ENCODE peak calls at places on chromosome 9, in seven cellular contexts. One of them, this sample, is unnamed.

GRCh38 chr9:134049236-134049635 is 18.6 kb downstream of the BRD3 start:
- DNase-seq in CD4-positive, alpha-beta T cell: no peak
- DNase-seq in H9: no peak
- DNase-seq in lower lobe of right lung: no peak
- DNase-seq in Peyer's patch: no peak
- DNase-seq in cardiac muscle cell: no peak
- DNase-seq in left ventricle myocardium inferior: peak
- DNase-seq in this sample: no peak

GRCh38 chr9:27003406-27004147 is 1.9 kb downstream of the LRRC19 start:
- DNase-seq in CD4-positive, alpha-beta T cell: no peak
- DNase-seq in H9: no peak
- DNase-seq in lower lobe of right lung: no peak
- DNase-seq in Peyer's patch: no peak
- DNase-seq in cardiac muscle cell: no peak
- DNase-seq in left ventricle myocardium inferior: no peak
- DNase-seq in this sample: no peak

GRCh38 chr9:108002296-108003056 is 512.9 kb upstream of the KLF4 start:
- DNase-seq in CD4-positive, alpha-beta T cell: no peak
- DNase-seq in H9: no peak
- DNase-seq in lower lobe of right lung: no peak
- DNase-seq in Peyer's patch: no peak
- DNase-seq in cardiac muscle cell: peak
- DNase-seq in left ventricle myocardium inferior: no peak
- DNase-seq in this sample: no peak

GRCh38 chr9:5622019-5622418 is 6.9 kb upstream of the RIC1 start:
- DNase-seq in CD4-positive, alpha-beta T cell: no peak
- DNase-seq in H9: no peak
- DNase-seq in lower lobe of right lung: no peak
- DNase-seq in Peyer's patch: no peak
- DNase-seq in cardiac muscle cell: peak
- DNase-seq in left ventricle myocardium inferior: no peak
- DNase-seq in this sample: no peak

GRCh38 chr9:137190315-137190853 is 1.9 kb downstream of the SSNA1 start:
- DNase-seq in CD4-positive, alpha-beta T cell: no peak
- DNase-seq in H9: no peak
- DNase-seq in lower lobe of right lung: no peak
- DNase-seq in Peyer's patch: no peak
- DNase-seq in cardiac muscle cell: no peak
- DNase-seq in left ventricle myocardium inferior: no peak
- DNase-seq in this sample: no peak

GRCh38 chr9:136983167-136983566 is 374 bp downstream of the LCNL1 start:
- DNase-seq in CD4-positive, alpha-beta T cell: no peak
- DNase-seq in H9: no peak
- DNase-seq in lower lobe of right lung: no peak
- DNase-seq in Peyer's patch: no peak
- DNase-seq in cardiac muscle cell: no peak
- DNase-seq in left ventricle myocardium inferior: no peak
- DNase-seq in this sample: no peak

GRCh38 chr9:128243486-128244415 is 32.1 kb downstream of the GOLGA2 start:
- DNase-seq in CD4-positive, alpha-beta T cell: no peak
- DNase-seq in H9: no peak
- DNase-seq in lower lobe of right lung: no peak
- DNase-seq in Peyer's patch: no peak
- DNase-seq in cardiac muscle cell: peak
- DNase-seq in left ventricle myocardium inferior: peak
- DNase-seq in this sample: no peak

GRCh38 chr9:27711241-27711640 is 138.0 kb upstream of the C9orf72 start:
- DNase-seq in CD4-positive, alpha-beta T cell: no peak
- DNase-seq in H9: no peak
- DNase-seq in lower lobe of right lung: no peak
- DNase-seq in Peyer's patch: no peak
- DNase-seq in cardiac muscle cell: no peak
- DNase-seq in left ventricle myocardium inferior: no peak
- DNase-seq in this sample: no peak

GRCh38 chr9:105328872-105329728 is 84.6 kb downstream of the SLC44A1 start:
- DNase-seq in CD4-positive, alpha-beta T cell: no peak
- DNase-seq in H9: no peak
- DNase-seq in lower lobe of right lung: no peak
- DNase-seq in Peyer's patch: no peak
- DNase-seq in cardiac muscle cell: peak
- DNase-seq in left ventricle myocardium inferior: no peak
- DNase-seq in this sample: no peak

GRCh38 chr9:85157763-85158162 is 488.2 kb downstream of the NTRK2 start:
- DNase-seq in CD4-positive, alpha-beta T cell: no peak
- DNase-seq in H9: no peak
- DNase-seq in lower lobe of right lung: no peak
- DNase-seq in Peyer's patch: no peak
- DNase-seq in cardiac muscle cell: no peak
- DNase-seq in left ventricle myocardium inferior: no peak
- DNase-seq in this sample: no peak

GRCh38 chr9:113403651-113404050 is 2.6 kb upstream of the ALAD start:
- DNase-seq in CD4-positive, alpha-beta T cell: no peak
- DNase-seq in H9: no peak
- DNase-seq in lower lobe of right lung: no peak
- DNase-seq in Peyer's patch: no peak
- DNase-seq in cardiac muscle cell: peak
- DNase-seq in left ventricle myocardium inferior: no peak
- DNase-seq in this sample: no peak

GRCh38 chr9:104286792-104287191 is 192.7 kb downstream of the SMC2 start:
- DNase-seq in CD4-positive, alpha-beta T cell: no peak
- DNase-seq in H9: no peak
- DNase-seq in lower lobe of right lung: no peak
- DNase-seq in Peyer's patch: no peak
- DNase-seq in cardiac muscle cell: peak
- DNase-seq in left ventricle myocardium inferior: no peak
- DNase-seq in this sample: no peak

GRCh38 chr9:87670572-87671264 is 55.2 kb upstream of the CTSL start:
- DNase-seq in CD4-positive, alpha-beta T cell: no peak
- DNase-seq in H9: peak
- DNase-seq in lower lobe of right lung: no peak
- DNase-seq in Peyer's patch: no peak
- DNase-seq in cardiac muscle cell: no peak
- DNase-seq in left ventricle myocardium inferior: no peak
- DNase-seq in this sample: no peak

GRCh38 chr9:121954477-121955175 is 138.5 kb downstream of the TTLL11 start:
- DNase-seq in CD4-positive, alpha-beta T cell: no peak
- DNase-seq in H9: no peak
- DNase-seq in lower lobe of right lung: no peak
- DNase-seq in Peyer's patch: no peak
- DNase-seq in cardiac muscle cell: peak
- DNase-seq in left ventricle myocardium inferior: peak
- DNase-seq in this sample: no peak

GRCh38 chr9:13445123-13445522 is 165.6 kb upstream of the MPDZ start:
- DNase-seq in CD4-positive, alpha-beta T cell: no peak
- DNase-seq in H9: no peak
- DNase-seq in lower lobe of right lung: no peak
- DNase-seq in Peyer's patch: no peak
- DNase-seq in cardiac muscle cell: peak
- DNase-seq in left ventricle myocardium inferior: no peak
- DNase-seq in this sample: no peak

GRCh38 chr9:105425817-105426433 is 21.9 kb upstream of the FSD1L start:
- DNase-seq in CD4-positive, alpha-beta T cell: no peak
- DNase-seq in H9: no peak
- DNase-seq in lower lobe of right lung: no peak
- DNase-seq in Peyer's patch: no peak
- DNase-seq in cardiac muscle cell: peak
- DNase-seq in left ventricle myocardium inferior: no peak
- DNase-seq in this sample: no peak

GRCh38 chr9:74044844-74045243 is 452.3 kb upstream of the RORB start:
- DNase-seq in CD4-positive, alpha-beta T cell: no peak
- DNase-seq in H9: no peak
- DNase-seq in lower lobe of right lung: no peak
- DNase-seq in Peyer's patch: no peak
- DNase-seq in cardiac muscle cell: no peak
- DNase-seq in left ventricle myocardium inferior: no peak
- DNase-seq in this sample: no peak

GRCh38 chr9:127777368-127777960 is 1.0 kb downstream of the SH2D3C start:
- DNase-seq in CD4-positive, alpha-beta T cell: no peak
- DNase-seq in H9: no peak
- DNase-seq in lower lobe of right lung: no peak
- DNase-seq in Peyer's patch: no peak
- DNase-seq in cardiac muscle cell: no peak
- DNase-seq in left ventricle myocardium inferior: no peak
- DNase-seq in this sample: no peak

GRCh38 chr9:117828466-117828865 is 124.3 kb downstream of the TLR4 start:
- DNase-seq in CD4-positive, alpha-beta T cell: no peak
- DNase-seq in H9: no peak
- DNase-seq in lower lobe of right lung: no peak
- DNase-seq in Peyer's patch: no peak
- DNase-seq in cardiac muscle cell: no peak
- DNase-seq in left ventricle myocardium inferior: no peak
- DNase-seq in this sample: no peak

GRCh38 chr9:99012957-99013512 is 69.3 kb downstream of the COL15A1 start:
- DNase-seq in CD4-positive, alpha-beta T cell: no peak
- DNase-seq in H9: no peak
- DNase-seq in lower lobe of right lung: no peak
- DNase-seq in Peyer's patch: no peak
- DNase-seq in cardiac muscle cell: no peak
- DNase-seq in left ventricle myocardium inferior: no peak
- DNase-seq in this sample: no peak

GRCh38 chr9:78566948-78567675 is 270.2 kb downstream of the PSAT1 start:
- DNase-seq in CD4-positive, alpha-beta T cell: no peak
- DNase-seq in H9: no peak
- DNase-seq in lower lobe of right lung: no peak
- DNase-seq in Peyer's patch: no peak
- DNase-seq in cardiac muscle cell: peak
- DNase-seq in left ventricle myocardium inferior: no peak
- DNase-seq in this sample: no peak

GRCh38 chr9:3497406-3497805 is 28.4 kb downstream of the RFX3 start:
- DNase-seq in CD4-positive, alpha-beta T cell: no peak
- DNase-seq in H9: no peak
- DNase-seq in lower lobe of right lung: no peak
- DNase-seq in Peyer's patch: no peak
- DNase-seq in cardiac muscle cell: peak
- DNase-seq in left ventricle myocardium inferior: no peak
- DNase-seq in this sample: no peak

GRCh38 chr9:76733096-76733495 is 31.1 kb upstream of the PCA3 start:
- DNase-seq in CD4-positive, alpha-beta T cell: no peak
- DNase-seq in H9: no peak
- DNase-seq in lower lobe of right lung: no peak
- DNase-seq in Peyer's patch: no peak
- DNase-seq in cardiac muscle cell: no peak
- DNase-seq in left ventricle myocardium inferior: no peak
- DNase-seq in this sample: no peak

GRCh38 chr9:124308606-124309310 is 51.0 kb downstream of the NEK6 start:
- DNase-seq in CD4-positive, alpha-beta T cell: no peak
- DNase-seq in H9: no peak
- DNase-seq in lower lobe of right lung: no peak
- DNase-seq in Peyer's patch: no peak
- DNase-seq in cardiac muscle cell: no peak
- DNase-seq in left ventricle myocardium inferior: no peak
- DNase-seq in this sample: peak

GRCh38 chr9:121601234-121601633 is 50.2 kb upstream of the DAB2IP start:
- DNase-seq in CD4-positive, alpha-beta T cell: no peak
- DNase-seq in H9: no peak
- DNase-seq in lower lobe of right lung: no peak
- DNase-seq in Peyer's patch: no peak
- DNase-seq in cardiac muscle cell: peak
- DNase-seq in left ventricle myocardium inferior: no peak
- DNase-seq in this sample: no peak

GRCh38 chr9:20508242-20508641 is 114.1 kb downstream of the MLLT3 start:
- DNase-seq in CD4-positive, alpha-beta T cell: no peak
- DNase-seq in H9: no peak
- DNase-seq in lower lobe of right lung: no peak
- DNase-seq in Peyer's patch: no peak
- DNase-seq in cardiac muscle cell: no peak
- DNase-seq in left ventricle myocardium inferior: no peak
- DNase-seq in this sample: no peak

GRCh38 chr9:20505574-20505973 is 116.7 kb downstream of the MLLT3 start:
- DNase-seq in CD4-positive, alpha-beta T cell: no peak
- DNase-seq in H9: no peak
- DNase-seq in lower lobe of right lung: no peak
- DNase-seq in Peyer's patch: no peak
- DNase-seq in cardiac muscle cell: no peak
- DNase-seq in left ventricle myocardium inferior: no peak
- DNase-seq in this sample: no peak

GRCh38 chr9:20504930-20505329 is 117.4 kb downstream of the MLLT3 start:
- DNase-seq in CD4-positive, alpha-beta T cell: no peak
- DNase-seq in H9: no peak
- DNase-seq in lower lobe of right lung: no peak
- DNase-seq in Peyer's patch: no peak
- DNase-seq in cardiac muscle cell: no peak
- DNase-seq in left ventricle myocardium inferior: no peak
- DNase-seq in this sample: no peak

GRCh38 chr9:20507431-20507830 is 114.9 kb downstream of the MLLT3 start:
- DNase-seq in CD4-positive, alpha-beta T cell: no peak
- DNase-seq in H9: no peak
- DNase-seq in lower lobe of right lung: no peak
- DNase-seq in Peyer's patch: no peak
- DNase-seq in cardiac muscle cell: no peak
- DNase-seq in left ventricle myocardium inferior: no peak
- DNase-seq in this sample: no peak

GRCh38 chr9:20506631-20507030 is 115.7 kb downstream of the MLLT3 start:
- DNase-seq in CD4-positive, alpha-beta T cell: no peak
- DNase-seq in H9: no peak
- DNase-seq in lower lobe of right lung: no peak
- DNase-seq in Peyer's patch: no peak
- DNase-seq in cardiac muscle cell: no peak
- DNase-seq in left ventricle myocardium inferior: no peak
- DNase-seq in this sample: no peak
- H3K27ac ChIP-seq in CD4-positive, alpha-beta T cell: no peak
- H3K27ac ChIP-seq in H9: no peak
- H3K27ac ChIP-seq in lower lobe of right lung: no peak
- H3K27ac ChIP-seq in Peyer's patch: no peak
- H3K27ac ChIP-seq in cardiac muscle cell: no peak
- H3K27ac ChIP-seq in left ventricle myocardium inferior: no peak
- H3K27ac ChIP-seq in this sample: no peak

GRCh38 chr9:94786586-94786985 is 60.1 kb downstream of the AOPEP start:
- DNase-seq in CD4-positive, alpha-beta T cell: no peak
- DNase-seq in H9: no peak
- DNase-seq in lower lobe of right lung: no peak
- DNase-seq in Peyer's patch: no peak
- DNase-seq in cardiac muscle cell: no peak
- DNase-seq in left ventricle myocardium inferior: no peak
- DNase-seq in this sample: no peak
- H3K27ac ChIP-seq in CD4-positive, alpha-beta T cell: no peak
- H3K27ac ChIP-seq in H9: no peak
- H3K27ac ChIP-seq in lower lobe of right lung: no peak
- H3K27ac ChIP-seq in Peyer's patch: no peak
- H3K27ac ChIP-seq in cardiac muscle cell: no peak
- H3K27ac ChIP-seq in left ventricle myocardium inferior: no peak
- H3K27ac ChIP-seq in this sample: no peak

DNA sequence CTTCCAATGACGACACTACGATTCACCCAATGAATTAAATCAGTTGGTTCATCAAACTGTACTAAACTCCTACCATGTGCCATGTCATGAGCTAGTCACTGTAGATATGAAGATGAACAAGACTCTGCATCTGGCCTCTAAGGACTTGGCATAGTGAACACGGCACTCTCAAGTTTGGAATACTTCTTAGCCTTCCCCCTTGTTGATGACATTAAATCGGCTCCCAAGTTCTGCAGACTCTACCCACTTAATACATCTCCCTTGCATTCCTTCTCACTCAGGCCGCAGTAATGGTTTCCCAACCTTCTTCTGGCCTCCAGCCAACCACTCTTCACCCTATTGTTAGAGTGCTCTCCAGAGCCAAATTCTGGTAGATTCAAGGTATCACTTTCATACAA is 184.7 kb downstream of the MAPKAP1 start:
- DNase-seq in CD4-positive, alpha-beta T cell: no peak
- DNase-seq in H9: no peak
- DNase-seq in lower lobe of right lung: peak
- DNase-seq in Peyer's patch: no peak
- DNase-seq in cardiac muscle cell: peak
- DNase-seq in left ventricle myocardium inferior: no peak
- DNase-seq in this sample: peak
- H3K27ac ChIP-seq in CD4-positive, alpha-beta T cell: no peak
- H3K27ac ChIP-seq in H9: no peak
- H3K27ac ChIP-seq in lower lobe of right lung: no peak
- H3K27ac ChIP-seq in Peyer's patch: no peak
- H3K27ac ChIP-seq in cardiac muscle cell: no peak
- H3K27ac ChIP-seq in left ventricle myocardium inferior: peak
- H3K27ac ChIP-seq in this sample: peak

GRCh38 chr9:89899476-89900047 is 294.8 kb downstream of the GADD45G start:
- DNase-seq in CD4-positive, alpha-beta T cell: no peak
- DNase-seq in H9: peak
- DNase-seq in lower lobe of right lung: no peak
- DNase-seq in Peyer's patch: no peak
- DNase-seq in cardiac muscle cell: no peak
- DNase-seq in left ventricle myocardium inferior: no peak
- DNase-seq in this sample: no peak
- H3K27ac ChIP-seq in CD4-positive, alpha-beta T cell: no peak
- H3K27ac ChIP-seq in H9: no peak
- H3K27ac ChIP-seq in lower lobe of right lung: no peak
- H3K27ac ChIP-seq in Peyer's patch: no peak
- H3K27ac ChIP-seq in cardiac muscle cell: no peak
- H3K27ac ChIP-seq in left ventricle myocardium inferior: no peak
- H3K27ac ChIP-seq in this sample: no peak

This sample was measured in SJSA1.